ENCODE peak calls at places on chromosomes 16 and 17, in four cellular contexts. One of them, this sample, is unnamed.

GRCh38 chr17:31492206-31492605 is 100.7 kb downstream of the RAB11FIP4 start:
- DNase-seq in fibroblast of lung: no peak
- DNase-seq in mammary epithelial cell: no peak
- DNase-seq in body of pancreas: no peak
- DNase-seq in this sample: peak; percentile 57

GRCh38 chr16:84426804-84427203 is 58.5 kb downstream of the ATP2C2 start:
- DNase-seq in fibroblast of lung: no peak
- DNase-seq in mammary epithelial cell: no peak
- DNase-seq in body of pancreas: no peak
- DNase-seq in this sample: no peak

GRCh38 chr17:60229189-60229802 is 79.5 kb downstream of the CA4 start:
- DNase-seq in fibroblast of lung: peak; percentile 34
- DNase-seq in mammary epithelial cell: no peak
- DNase-seq in body of pancreas: no peak
- DNase-seq in this sample: no peak

GRCh38 chr17:61349350-61349749 is 50.3 kb upstream of the TBX2 start:
- DNase-seq in fibroblast of lung: no peak
- DNase-seq in mammary epithelial cell: no peak
- DNase-seq in body of pancreas: no peak
- DNase-seq in this sample: no peak

GRCh38 chr16:769934-770333 is 9.4 kb downstream of the MSLN start:
- DNase-seq in fibroblast of lung: no peak
- DNase-seq in mammary epithelial cell: no peak
- DNase-seq in body of pancreas: no peak
- DNase-seq in this sample: no peak

GRCh38 chr17:13531701-13532100 is 70.0 kb downstream of the HS3ST3A1 start:
- DNase-seq in fibroblast of lung: no peak
- DNase-seq in mammary epithelial cell: no peak
- DNase-seq in body of pancreas: no peak
- DNase-seq in this sample: no peak

GRCh38 chr17:73787036-73787720 is 142.9 kb upstream of the SDK2 start:
- DNase-seq in fibroblast of lung: no peak
- DNase-seq in mammary epithelial cell: no peak
- DNase-seq in body of pancreas: no peak
- DNase-seq in this sample: no peak

GRCh38 chr16:20812510-20812909 is 6.2 kb downstream of the REXO5 start:
- DNase-seq in fibroblast of lung: no peak
- DNase-seq in mammary epithelial cell: no peak
- DNase-seq in body of pancreas: no peak
- DNase-seq in this sample: no peak

GRCh38 chr17:59907467-59907866 is 14.5 kb downstream of the RPS6KB1 start:
- DNase-seq in fibroblast of lung: no peak
- DNase-seq in mammary epithelial cell: no peak
- DNase-seq in body of pancreas: no peak
- DNase-seq in this sample: no peak

GRCh38 chr16:67151431-67152097 is 766 bp upstream of the B3GNT9 start:
- DNase-seq in fibroblast of lung: no peak
- DNase-seq in mammary epithelial cell: no peak
- DNase-seq in body of pancreas: no peak
- DNase-seq in this sample: peak; percentile 26

GRCh38 chr16:67148656-67149275 is 2.0 kb downstream of the B3GNT9 start:
- DNase-seq in fibroblast of lung: no peak
- DNase-seq in mammary epithelial cell: no peak
- DNase-seq in body of pancreas: no peak
- DNase-seq in this sample: peak; percentile 53

GRCh38 chr16:67149276-67150057 is 1.3 kb downstream of the B3GNT9 start:
- DNase-seq in fibroblast of lung: no peak
- DNase-seq in mammary epithelial cell: no peak
- DNase-seq in body of pancreas: no peak
- DNase-seq in this sample: peak; percentile 79

GRCh38 chr16:67150833-67151396 is at the start of gene B3GNT9:
- DNase-seq in fibroblast of lung: peak; percentile 81
- DNase-seq in mammary epithelial cell: no peak
- DNase-seq in body of pancreas: no peak
- DNase-seq in this sample: peak; percentile 94

DNA sequence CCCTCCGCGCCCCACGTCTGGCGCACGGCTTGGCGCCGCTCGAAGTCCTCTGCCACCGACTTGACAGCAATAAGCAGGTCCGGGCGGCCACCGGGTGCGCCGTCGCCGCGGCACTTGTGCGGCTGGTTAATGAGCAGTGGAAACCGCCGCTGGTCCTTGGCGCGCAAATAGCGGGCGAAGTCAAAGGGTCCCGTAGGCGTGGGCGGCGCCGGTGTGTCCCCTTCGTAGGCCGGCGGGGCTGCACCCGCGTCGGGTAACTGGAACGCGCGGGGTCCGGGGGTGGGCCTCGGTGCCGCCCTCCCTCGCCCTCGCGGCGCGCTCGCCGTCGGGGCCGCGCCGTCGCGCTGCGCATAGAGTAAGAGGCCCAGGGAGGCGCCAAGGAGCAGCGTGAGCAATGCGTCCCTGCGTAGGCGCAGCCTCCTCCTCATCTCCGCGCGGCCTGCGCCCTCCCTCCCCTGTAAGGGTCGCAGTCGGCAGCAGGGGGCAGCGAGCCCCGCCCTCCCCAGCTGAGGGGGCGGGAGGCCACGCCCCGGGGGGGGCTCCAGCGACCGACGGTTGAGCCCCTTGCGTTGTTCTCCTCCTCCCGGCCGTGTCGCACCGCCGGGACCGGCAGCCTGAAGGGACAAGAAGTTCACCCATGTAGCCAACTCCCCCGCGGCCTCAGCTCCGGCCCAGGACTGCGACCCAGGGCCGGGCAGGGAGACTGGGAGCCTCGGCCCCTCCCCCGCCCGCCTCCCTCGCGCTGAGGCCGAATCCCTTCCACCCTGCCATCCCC is 553 bp downstream of the B3GNT9 start:
- DNase-seq in fibroblast of lung: peak; percentile 84
- DNase-seq in mammary epithelial cell: no peak
- DNase-seq in body of pancreas: no peak
- DNase-seq in this sample: peak; percentile 92
- H3K27ac ChIP-seq in fibroblast of lung: peak overlapping the region; percentile 86
- H3K27ac ChIP-seq in mammary epithelial cell: no peak overlapping the region
- H3K27ac ChIP-seq in body of pancreas: peak overlapping the region; percentile 25
- H3K27ac ChIP-seq in this sample: peak overlapping the region; percentile 80

GRCh38 chr16:49440156-49441065 is 66.8 kb downstream of the C16orf78 start:
- DNase-seq in fibroblast of lung: no peak
- DNase-seq in mammary epithelial cell: no peak
- DNase-seq in body of pancreas: no peak
- DNase-seq in this sample: no peak
- H3K27ac ChIP-seq in fibroblast of lung: no peak overlapping the region
- H3K27ac ChIP-seq in mammary epithelial cell: no peak overlapping the region
- H3K27ac ChIP-seq in body of pancreas: no peak overlapping the region
- H3K27ac ChIP-seq in this sample: no peak overlapping the region

GRCh38 chr17:15384142-15384803 is 42.9 kb upstream of the TEKT3 start:
- DNase-seq in fibroblast of lung: peak; percentile 77
- DNase-seq in mammary epithelial cell: no peak
- DNase-seq in body of pancreas: no peak
- DNase-seq in this sample: peak; percentile 81
- H3K27ac ChIP-seq in fibroblast of lung: peak overlapping the region; percentile 69
- H3K27ac ChIP-seq in mammary epithelial cell: peak overlapping the region; percentile 3
- H3K27ac ChIP-seq in body of pancreas: no peak overlapping the region
- H3K27ac ChIP-seq in this sample: no peak overlapping the region

DNA sequence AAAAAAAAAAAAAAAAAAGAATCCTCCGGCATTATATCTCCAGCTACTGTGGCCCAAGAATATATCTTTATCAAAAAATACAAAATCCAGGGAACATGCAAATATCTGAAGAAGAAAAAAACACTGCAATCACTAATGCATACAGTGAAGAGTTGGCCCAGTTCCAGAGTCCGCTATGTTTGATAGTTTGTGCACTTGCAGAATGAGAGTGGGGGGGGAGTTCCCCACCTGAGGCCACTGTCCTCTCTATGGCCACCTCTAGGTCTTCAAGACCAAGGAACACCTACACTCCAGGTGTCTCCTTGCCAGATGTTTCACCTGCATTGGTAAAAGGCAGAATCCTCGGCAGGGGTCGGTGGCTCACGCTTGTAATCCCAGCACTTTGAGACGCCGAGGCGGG is 4.0 kb downstream of the ZNF785 start:
- DNase-seq in fibroblast of lung: no peak
- DNase-seq in mammary epithelial cell: no peak
- DNase-seq in body of pancreas: no peak
- DNase-seq in this sample: no peak
- H3K27ac ChIP-seq in fibroblast of lung: no peak overlapping the region
- H3K27ac ChIP-seq in mammary epithelial cell: no peak overlapping the region
- H3K27ac ChIP-seq in body of pancreas: no peak overlapping the region
- H3K27ac ChIP-seq in this sample: no peak overlapping the region

GRCh38 chr17:56754523-56755208 is 79.1 kb downstream of the C17orf67 start:
- DNase-seq in fibroblast of lung: peak; percentile 23
- DNase-seq in mammary epithelial cell: no peak
- DNase-seq in body of pancreas: no peak
- DNase-seq in this sample: no peak
- H3K27ac ChIP-seq in fibroblast of lung: peak overlapping the region; percentile 63
- H3K27ac ChIP-seq in mammary epithelial cell: no peak overlapping the region
- H3K27ac ChIP-seq in body of pancreas: no peak overlapping the region
- H3K27ac ChIP-seq in this sample: no peak overlapping the region

DNA sequence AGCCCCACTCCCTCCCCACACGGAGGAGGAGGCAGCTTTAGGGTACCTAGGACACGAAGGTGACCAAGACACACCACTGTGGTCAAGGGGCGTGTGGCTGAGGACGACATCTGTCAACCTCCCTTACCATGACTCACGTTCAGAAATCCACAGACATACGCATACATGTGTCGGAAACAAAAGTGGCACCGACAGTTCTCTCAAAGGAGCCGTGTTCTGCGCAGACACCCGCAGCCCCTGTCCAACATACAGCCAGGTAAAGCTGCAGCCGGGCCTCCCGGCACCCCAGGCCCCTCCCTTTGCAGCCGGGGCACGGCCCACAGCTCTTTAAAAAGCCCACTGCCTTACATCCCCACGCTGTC is 40.4 kb upstream of the KLHDC4 start:
- DNase-seq in fibroblast of lung: peak; percentile 36
- DNase-seq in mammary epithelial cell: peak; percentile 71
- DNase-seq in body of pancreas: no peak
- DNase-seq in this sample: no peak
- H3K27ac ChIP-seq in fibroblast of lung: peak overlapping the region; percentile 26
- H3K27ac ChIP-seq in mammary epithelial cell: peak overlapping the region; percentile 84
- H3K27ac ChIP-seq in body of pancreas: no peak overlapping the region
- H3K27ac ChIP-seq in this sample: no peak overlapping the region

GRCh38 chr17:8963017-8963416 is 2.5 kb downstream of the PIK3R5 start:
- DNase-seq in fibroblast of lung: no peak
- DNase-seq in mammary epithelial cell: no peak
- DNase-seq in body of pancreas: no peak
- DNase-seq in this sample: no peak

GRCh38 chr17:8964801-8965393 is 610 bp downstream of the PIK3R5 start:
- DNase-seq in fibroblast of lung: no peak
- DNase-seq in mammary epithelial cell: no peak
- DNase-seq in body of pancreas: peak; percentile 36
- DNase-seq in this sample: peak; percentile 76

GRCh38 chr17:8965394-8966168 is at the start of gene PIK3R5:
- DNase-seq in fibroblast of lung: no peak
- DNase-seq in mammary epithelial cell: peak; percentile 39
- DNase-seq in body of pancreas: peak; percentile 66
- DNase-seq in this sample: peak; percentile 85

GRCh38 chr17:8961861-8962260 is 3.6 kb downstream of the PIK3R5 start:
- DNase-seq in fibroblast of lung: no peak
- DNase-seq in mammary epithelial cell: no peak
- DNase-seq in body of pancreas: no peak
- DNase-seq in this sample: no peak

DNA sequence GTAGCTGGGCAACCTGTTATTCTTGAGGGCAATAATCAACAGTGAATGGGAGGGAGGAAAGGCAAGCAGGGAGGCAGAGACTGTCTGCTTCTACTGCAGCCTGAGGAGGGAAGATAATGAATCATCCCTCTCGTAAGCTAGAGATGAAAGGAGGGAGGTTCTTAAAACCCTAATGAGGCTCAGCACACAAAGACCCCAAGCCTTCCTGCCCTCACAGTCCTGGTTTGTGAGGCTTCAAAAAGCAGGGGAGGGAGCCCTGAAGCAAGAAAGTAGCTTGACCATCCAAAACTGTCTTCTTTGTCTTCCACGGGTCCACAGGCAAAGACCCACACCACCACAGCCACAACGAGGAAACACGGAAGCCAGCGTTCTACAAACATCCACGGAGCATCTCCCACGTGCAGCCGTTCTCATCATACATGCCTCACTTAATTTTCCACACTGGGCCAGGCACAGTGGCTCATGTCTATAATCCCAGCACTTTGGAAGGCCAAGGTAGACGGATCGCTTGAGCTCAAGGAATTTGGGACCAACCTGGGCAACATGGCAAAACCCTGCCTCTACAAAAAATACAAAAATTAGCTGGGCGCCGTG is 1.7 kb downstream of the PIK3R5 start:
- DNase-seq in fibroblast of lung: no peak
- DNase-seq in mammary epithelial cell: no peak
- DNase-seq in body of pancreas: no peak
- DNase-seq in this sample: no peak
- H3K27ac ChIP-seq in fibroblast of lung: no peak overlapping the region
- H3K27ac ChIP-seq in mammary epithelial cell: no peak overlapping the region
- H3K27ac ChIP-seq in body of pancreas: no peak overlapping the region
- H3K27ac ChIP-seq in this sample: no peak overlapping the region

This sample was measured in kidney.